ENCODE peak calls at places on chromosomes 7 and 10, in nine cellular contexts. P is fibroblast of lung, F is NCI-H526 treated with DMSO at 0.1 percent for 48 hours, N is adipocyte, E is NB4, T is GM12891, V is NCI-H345, A is right lobe of liver, L is NAMALWA. H is an unnamed sample.

GRCh38 chr7:44767912-44768662 is 19.4 kb downstream of the ZMIZ2 start:
- DNase-seq in T (peak; percentile 72), F (no peak), P (peak; percentile 90), L (peak; percentile 93), A (peak; percentile 64), V (peak; percentile 42), E (no peak), N (peak; percentile 87), H (peak; percentile 83)

GRCh38 chr10:99528256-99528866 is 4.4 kb upstream of the NKX2-3 start:
- DNase-seq in E (no peak), V (no peak), A (no peak), L (no peak), N (no peak), P (peak; percentile 48), F (no peak), T (no peak), H (peak; percentile 34)

GRCh38 chr7:2645274-2645868 is 13.6 kb downstream of the TTYH3 start:
- DNase-seq in E (peak; percentile 97), N (no peak), A (no peak), V (no peak), L (peak; percentile 84), T (peak; percentile 83), P (no peak), F (no peak), H (no peak)

GRCh38 chr10:104328916-104329710 is 9.2 kb downstream of the ITPRIP start:
- DNase-seq in F (no peak), A (peak; percentile 38), V (peak; percentile 64), E (peak; percentile 95), T (no peak), L (peak; percentile 23), N (peak; percentile 82), P (peak; percentile 94), H (peak; percentile 98)

GRCh38 chr7:56250135-56250534 is 133.9 kb upstream of the NUPR2 start:
- DNase-seq in L (no peak), T (no peak), P (no peak), A (no peak), N (no peak), V (no peak), E (no peak), F (no peak), H (no peak)

GRCh38 chr10:61923210-61924024 is 21.9 kb downstream of the ARID5B start:
- DNase-seq in N (peak; percentile 71), L (no peak), F (no peak), T (no peak), E (no peak), P (peak; percentile 89), V (no peak), A (no peak), H (peak; percentile 81)

GRCh38 chr10:5623081-5623748 is 43.2 kb downstream of the ASB13 start:
- DNase-seq in F (peak; percentile 40), E (peak; percentile 78), P (peak; percentile 77), A (peak; percentile 93), T (peak; percentile 88), L (peak; percentile 89), V (peak; percentile 73), N (peak; percentile 97), H (peak; percentile 85)

GRCh38 chr10:70728328-70728727 is 56.0 kb downstream of the ADAMTS14 start:
- DNase-seq in T (no peak), V (no peak), E (no peak), F (no peak), P (no peak), L (no peak), A (no peak), N (no peak), H (no peak)

GRCh38 chr7:146123715-146124114 is 7.1 kb downstream of the CNTNAP2 start:
- DNase-seq in E (no peak), F (no peak), A (no peak), N (no peak), V (no peak), L (no peak), T (no peak), P (no peak), H (no peak)

GRCh38 chr7:78081888-78082287 is 283.3 kb downstream of the PHTF2 start:
- DNase-seq in A (no peak), E (peak; percentile 7), F (no peak), N (no peak), P (no peak), L (peak; percentile 22), T (no peak), V (no peak), H (no peak)

GRCh38 chr7:140364819-140365218 is 33.5 kb downstream of the SLC37A3 start:
- DNase-seq in P (no peak), A (no peak), T (no peak), F (no peak), L (no peak), E (no peak), V (no peak), N (no peak), H (no peak)

GRCh38 chr10:101285093-101285463 is 55.8 kb upstream of the LBX1 start:
- DNase-seq in F (no peak), T (no peak), N (no peak), P (no peak), A (no peak), E (no peak), L (no peak), V (no peak), H (no peak)

GRCh38 chr7:89837515-89837914 is 316.8 kb upstream of the STEAP1 start:
- DNase-seq in A (no peak), P (peak; percentile 7), F (no peak), T (no peak), E (no peak), N (no peak), V (no peak), L (no peak), H (peak; percentile 0)